ENCODE peak calls at places on chromosome 1, in nine cellular contexts. V, M, T, A, J, Z, K, P and U are unnamed samples.

GRCh38 chr1:58786184-58786926 is 2.5 kb upstream of the JUN start:
- DNase-seq in V (no peak), M (no peak), T (no peak), A (no peak), J (no peak), Z (no peak), K (no peak), P (peak), U (no peak)

GRCh38 chr1:36419569-36419968 is 21.9 kb upstream of the LSM10 start:
- DNase-seq in V (no peak), M (no peak), T (no peak), A (no peak), J (no peak), Z (no peak), K (no peak), P (peak), U (no peak)

GRCh38 chr1:169890761-169891538 is 2.7 kb downstream of the SCYL3 start:
- DNase-seq in V (no peak), M (no peak), T (no peak), A (no peak), J (no peak), Z (peak), K (no peak), P (no peak), U (no peak)

GRCh38 chr1:7287013-7287412 is 484.1 kb upstream of the VAMP3 start:
- DNase-seq in V (no peak), M (no peak), T (no peak), A (no peak), J (no peak), Z (no peak), K (no peak), P (no peak), U (no peak)

GRCh38 chr1:167161242-167161641 is 59.4 kb upstream of the POU2F1 start:
- DNase-seq in V (no peak), M (no peak), T (no peak), A (no peak), J (no peak), Z (no peak), K (peak), P (no peak), U (no peak)

GRCh38 chr1:106063510-106063909 is 993.0 kb upstream of the PRMT6 start:
- DNase-seq in V (no peak), M (no peak), T (no peak), A (no peak), J (no peak), Z (no peak), K (no peak), P (no peak), U (no peak)

GRCh38 chr1:236753554-236753953 is 41.5 kb upstream of the MTR start:
- DNase-seq in V (peak), M (no peak), T (no peak), A (no peak), J (no peak), Z (no peak), K (peak), P (peak), U (no peak)

GRCh38 chr1:119767486-119767885 is 1.2 kb downstream of the HMGCS2 start:
- DNase-seq in V (no peak), M (no peak), T (no peak), A (no peak), J (no peak), Z (no peak), K (no peak), P (no peak), U (no peak)

GRCh38 chr1:54356680-54357147 is 49.5 kb downstream of the SSBP3 start:
- DNase-seq in V (no peak), M (no peak), T (no peak), A (no peak), J (no peak), Z (no peak), K (no peak), P (no peak), U (no peak)

GRCh38 chr1:200075938-200076546 is 48.5 kb downstream of the NR5A2 start:
- DNase-seq in V (peak), M (no peak), T (no peak), A (no peak), J (peak), Z (no peak), K (peak), P (peak), U (no peak)

GRCh38 chr1:10889628-10890353 is 93.3 kb upstream of the CASZ1 start:
- DNase-seq in V (no peak), M (no peak), T (no peak), A (no peak), J (no peak), Z (no peak), K (no peak), P (no peak), U (no peak)

GRCh38 chr1:205925730-205926129 is 17.5 kb downstream of the SLC26A9 start:
- DNase-seq in V (no peak), M (no peak), T (no peak), A (no peak), J (no peak), Z (peak), K (no peak), P (peak), U (peak)

GRCh38 chr1:228510101-228510850 is 23.1 kb downstream of the RNF187 start:
- DNase-seq in V (no peak), M (no peak), T (no peak), A (no peak), J (no peak), Z (no peak), K (no peak), P (no peak), U (no peak)

GRCh38 chr1:58162952-58163550 is 383.5 kb downstream of the OMA1 start:
- DNase-seq in V (peak), M (peak), T (peak), A (no peak), J (peak), Z (peak), K (peak), P (peak), U (peak)

GRCh38 chr1:112312315-112312714 is 83.7 kb upstream of the CTTNBP2NL start:
- DNase-seq in V (no peak), M (no peak), T (no peak), A (no peak), J (no peak), Z (no peak), K (no peak), P (no peak), U (no peak)

GRCh38 chr1:174051956-174052355 is 29.8 kb upstream of the RC3H1 start:
- DNase-seq in V (no peak), M (peak), T (no peak), A (no peak), J (no peak), Z (no peak), K (no peak), P (no peak), U (no peak)

GRCh38 chr1:52152976-52153375 is 11.1 kb downstream of the ZFYVE9 start:
- DNase-seq in V (no peak), M (no peak), T (no peak), A (no peak), J (no peak), Z (no peak), K (no peak), P (peak), U (no peak)

GRCh38 chr1:177567393-177567792 is 396.6 kb downstream of the BRINP2 start:
- DNase-seq in V (no peak), M (no peak), T (no peak), A (no peak), J (no peak), Z (no peak), K (peak), P (peak), U (no peak)

GRCh38 chr1:62377043-62377562 is 57.9 kb upstream of the KANK4 start:
- DNase-seq in V (no peak), M (no peak), T (no peak), A (no peak), J (no peak), Z (no peak), K (no peak), P (no peak), U (no peak)

GRCh38 chr1:12276225-12276624 is 46.4 kb downstream of the VPS13D start:
- DNase-seq in V (peak), M (no peak), T (no peak), A (no peak), J (peak), Z (peak), K (no peak), P (peak), U (no peak)

GRCh38 chr1:228318823-228319241 is 87.8 kb downstream of the TRIM11 start:
- DNase-seq in V (no peak), M (no peak), T (peak), A (peak), J (no peak), Z (peak), K (no peak), P (no peak), U (no peak)

GRCh38 chr1:71796044-71796443 is 486.3 kb downstream of the NEGR1 start:
- DNase-seq in V (no peak), M (no peak), T (no peak), A (no peak), J (no peak), Z (no peak), K (no peak), P (no peak), U (no peak)

GRCh38 chr1:91234181-91234580 is 170.5 kb downstream of the HFM1 start:
- DNase-seq in V (no peak), M (no peak), T (no peak), A (no peak), J (no peak), Z (no peak), K (no peak), P (no peak), U (no peak)

GRCh38 chr1:201378804-201379203 is 1.3 kb upstream of the TNNT2 start:
- DNase-seq in V (no peak), M (no peak), T (no peak), A (no peak), J (no peak), Z (no peak), K (no peak), P (no peak), U (no peak)

DNA sequence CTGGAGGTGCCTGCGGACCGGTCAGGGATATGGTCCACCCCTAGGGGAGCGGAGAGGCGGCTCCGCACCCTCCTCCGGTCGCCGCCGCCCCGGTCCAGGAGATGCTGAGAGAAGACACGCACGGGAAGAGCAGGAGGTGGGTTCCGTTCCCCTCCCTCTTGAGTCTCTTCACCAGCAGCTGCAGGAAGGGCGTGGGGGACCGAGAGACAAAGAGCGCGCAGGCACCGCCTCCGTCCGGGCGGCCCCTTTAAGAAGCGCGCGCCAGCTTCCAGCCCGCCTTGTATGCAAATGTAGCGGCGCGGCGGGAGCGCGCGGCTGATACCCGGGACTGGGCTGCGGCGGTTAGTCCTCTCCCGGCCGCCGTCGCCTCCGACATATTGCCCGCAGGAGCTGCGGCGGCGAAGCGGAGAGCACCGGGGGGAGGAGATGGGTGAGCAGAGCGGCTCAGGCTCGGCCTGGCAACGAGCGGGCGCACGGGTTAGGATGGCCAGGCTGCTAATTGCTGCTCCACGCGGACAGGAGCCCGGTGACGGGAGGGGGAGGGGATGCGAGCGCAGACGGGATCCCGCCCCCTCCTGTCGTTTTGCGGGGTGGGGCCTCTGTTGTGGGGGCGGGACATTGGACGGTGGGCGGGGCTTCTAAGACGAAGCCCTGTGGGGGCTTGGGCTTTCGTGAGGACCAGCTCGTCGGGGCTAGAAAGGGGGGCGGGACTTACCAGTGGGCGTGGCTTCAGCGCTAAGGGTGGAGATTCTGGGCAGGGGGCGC is at the start of gene TMEM39B:
- DNase-seq in V (peak), M (peak), T (peak), A (peak), J (peak), Z (peak), K (peak), P (peak), U (peak)
- TF ChIP-seq POLR2A in V (no peak), M (peak), T (peak), A (no peak), J (peak), Z (no peak), K (peak), P (peak), U (peak)

DNA sequence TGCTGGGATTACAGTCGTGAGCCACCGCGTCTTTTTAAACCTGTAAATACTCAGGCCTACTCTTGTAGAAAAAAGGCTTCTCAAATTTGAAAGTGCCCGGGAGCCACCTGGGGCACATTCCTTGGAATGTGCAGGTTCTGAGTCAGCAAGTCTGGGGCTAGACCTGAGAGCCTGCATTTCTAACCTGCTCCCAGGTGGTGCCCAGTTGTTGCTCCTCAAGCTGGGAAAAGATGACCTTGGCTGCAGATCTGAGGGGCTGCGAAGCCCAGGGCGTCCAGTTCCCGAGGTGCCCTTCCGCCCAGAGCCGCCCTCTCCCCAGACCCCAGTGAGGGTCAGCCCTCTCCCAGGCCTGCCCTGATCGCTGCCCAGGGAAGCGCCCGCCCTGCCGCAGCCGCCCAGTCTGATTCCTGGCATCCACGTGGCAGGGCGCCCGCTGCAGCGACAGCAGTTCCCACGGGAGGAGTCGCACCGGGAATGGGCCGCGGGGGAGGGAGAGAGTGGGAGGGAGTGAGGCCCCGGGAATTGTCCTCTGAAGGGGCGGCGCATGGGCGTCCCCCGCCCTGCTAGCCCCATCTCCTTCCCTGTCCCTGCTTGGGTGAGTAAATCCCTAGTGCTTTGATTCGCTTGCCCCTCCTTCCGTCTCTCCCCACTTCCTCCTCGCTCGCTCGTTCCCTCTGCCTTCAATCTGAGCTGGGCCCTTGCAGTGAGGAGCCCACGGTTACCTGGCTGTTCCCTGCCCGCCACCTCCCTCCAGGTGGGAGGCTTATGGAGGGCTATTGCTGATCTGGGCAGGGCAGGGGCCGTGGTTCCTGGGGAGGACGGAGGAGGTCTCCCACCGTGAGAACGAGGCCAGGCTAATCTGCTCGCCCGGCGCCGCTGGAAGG is 18.8 kb upstream of the TENT5B start:
- DNase-seq in V (peak), M (no peak), T (peak), A (peak), J (peak), Z (peak), K (peak), P (peak), U (peak)
- TF ChIP-seq POLR2A in V (no peak), M (no peak), T (no peak), A (no peak), J (no peak), Z (no peak), K (no peak), P (no peak), U (no peak)

DNA sequence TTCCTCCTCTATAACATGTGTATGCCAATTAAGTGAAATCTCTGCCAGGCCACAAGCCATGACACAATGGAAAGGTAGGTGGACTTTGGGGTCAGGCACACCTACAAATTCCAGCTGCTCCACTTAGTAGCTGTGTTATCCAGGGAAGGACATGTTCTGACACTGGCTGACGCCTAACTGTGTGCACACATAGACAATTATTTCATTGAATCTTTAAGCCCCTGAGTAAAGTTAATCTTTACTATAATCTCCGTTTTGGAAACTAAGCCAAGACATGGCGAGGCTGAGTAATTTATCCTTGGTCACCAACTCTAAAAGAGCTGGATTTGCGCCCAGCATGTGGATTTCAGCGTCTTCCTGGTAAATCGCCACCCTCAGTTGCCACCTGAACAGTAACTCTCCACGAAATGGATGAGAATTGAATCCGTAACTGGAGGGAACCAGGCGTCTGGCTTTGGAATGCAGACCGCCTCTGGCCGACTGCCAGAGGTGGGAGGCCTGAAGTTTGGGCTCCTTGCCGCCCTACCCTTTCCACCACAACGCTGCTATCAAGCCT is 925 bp upstream of the SNRPE start:
- DNase-seq in V (peak), M (no peak), T (peak), A (no peak), J (peak), Z (peak), K (no peak), P (peak), U (no peak)
- TF ChIP-seq POLR2A in V (no peak), M (no peak), T (no peak), A (no peak), J (no peak), Z (no peak), K (no peak), P (no peak), U (no peak)

DNA sequence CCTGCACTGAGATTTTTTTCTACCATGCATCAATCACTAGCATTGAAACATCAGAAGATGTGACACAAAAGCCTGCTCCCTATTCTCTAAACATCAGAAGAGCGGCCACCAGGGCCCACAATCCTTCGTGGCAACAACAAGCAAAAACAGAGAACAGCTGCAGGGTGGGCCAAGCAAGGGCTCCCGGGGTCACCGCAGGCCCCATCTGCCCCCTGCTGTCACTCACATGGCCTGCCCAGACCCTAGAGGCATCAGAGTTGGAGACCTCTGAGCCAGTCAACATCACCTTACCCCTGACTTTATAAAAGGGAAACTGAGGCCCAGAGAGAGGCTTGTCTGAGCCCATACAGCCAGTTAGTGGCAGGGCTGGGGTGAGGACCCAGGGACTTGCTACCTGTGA is 1.8 kb downstream of the LAPTM5 start:
- DNase-seq in V (no peak), M (no peak), T (no peak), A (peak), J (no peak), Z (no peak), K (no peak), P (no peak), U (no peak)
- TF ChIP-seq POLR2A in V (no peak), M (no peak), T (no peak), A (no peak), J (no peak), Z (no peak), K (no peak), P (no peak), U (no peak)